ENCODE peak calls at places on chromosomes 2 and 18, in four cellular contexts. U is ovary, Y is K562, F is A549. L is an unnamed sample.

GRCh38 chr2:240898731-240899467 is 2.9 kb upstream of the MAB21L4 start:
- DNase-seq in U (no peak), Y (no peak), F (no peak), L (no peak)

GRCh38 chr2:39743170-39743851 is 35.7 kb downstream of the THUMPD2 start:
- DNase-seq in U (no peak), Y (no peak), F (no peak), L (no peak)

GRCh38 chr18:40124107-40124506 is 1830.9 kb upstream of the PIK3C3 start:
- DNase-seq in U (no peak), Y (no peak), F (no peak), L (no peak)

GRCh38 chr2:222404126-222404891 is 20.0 kb upstream of the SGPP2 start:
- DNase-seq in U (no peak), Y (no peak), F (no peak), L (peak)

GRCh38 chr2:42072349-42073118 is 24.7 kb downstream of the PKDCC start:
- DNase-seq in U (peak), Y (no peak), F (no peak), L (peak)

GRCh38 chr2:26172866-26173595 is at the start of gene GAREM2:
- DNase-seq in U (no peak), Y (peak), F (no peak), L (no peak)

GRCh38 chr2:237601453-237602116 is 11.1 kb upstream of the RAB17 start:
- DNase-seq in U (no peak), Y (no peak), F (no peak), L (no peak)

GRCh38 chr2:74332550-74333174 is 10.6 kb downstream of the SLC4A5 start:
- DNase-seq in U (no peak), Y (no peak), F (no peak), L (no peak)

GRCh38 chr2:27223416-27223815 is 6.2 kb downstream of the CAD start:
- DNase-seq in U (no peak), Y (no peak), F (no peak), L (no peak)

GRCh38 chr2:88692187-88692586 is 714 bp downstream of the RPIA start:
- DNase-seq in U (peak), Y (peak), F (peak), L (peak)

GRCh38 chr2:53970095-53970897 is 497 bp downstream of the PSME4 start:
- DNase-seq in U (no peak), Y (peak), F (peak), L (no peak)

GRCh38 chr2:190512539-190513095 is 21.9 kb downstream of the NEMP2 start:
- DNase-seq in U (no peak), Y (no peak), F (no peak), L (no peak)

GRCh38 chr2:98716786-98717185 is 14.1 kb downstream of the MGAT4A start:
- DNase-seq in U (no peak), Y (no peak), F (no peak), L (no peak)
- TF ChIP-seq EP300 in U (no peak), Y (no peak), F (no peak), L (no peak)

GRCh38 chr2:28389399-28390240 is 3.0 kb upstream of the FOSL2 start:
- DNase-seq in U (no peak), Y (peak), F (no peak), L (no peak)
- TF ChIP-seq EP300 in U (peak), Y (no peak), F (no peak), L (no peak)

GRCh38 chr2:44691174-44691785 is 250.2 kb upstream of the SIX3 start:
- DNase-seq in U (no peak), Y (no peak), F (no peak), L (no peak)
- TF ChIP-seq EP300 in U (no peak), Y (no peak), F (no peak), L (no peak)

GRCh38 chr2:9191044-9191481 is 15.5 kb upstream of the ASAP2 start:
- DNase-seq in U (peak), Y (no peak), F (peak), L (peak)
- TF ChIP-seq EP300 in U (no peak), Y (no peak), F (no peak), L (no peak)

DNA sequence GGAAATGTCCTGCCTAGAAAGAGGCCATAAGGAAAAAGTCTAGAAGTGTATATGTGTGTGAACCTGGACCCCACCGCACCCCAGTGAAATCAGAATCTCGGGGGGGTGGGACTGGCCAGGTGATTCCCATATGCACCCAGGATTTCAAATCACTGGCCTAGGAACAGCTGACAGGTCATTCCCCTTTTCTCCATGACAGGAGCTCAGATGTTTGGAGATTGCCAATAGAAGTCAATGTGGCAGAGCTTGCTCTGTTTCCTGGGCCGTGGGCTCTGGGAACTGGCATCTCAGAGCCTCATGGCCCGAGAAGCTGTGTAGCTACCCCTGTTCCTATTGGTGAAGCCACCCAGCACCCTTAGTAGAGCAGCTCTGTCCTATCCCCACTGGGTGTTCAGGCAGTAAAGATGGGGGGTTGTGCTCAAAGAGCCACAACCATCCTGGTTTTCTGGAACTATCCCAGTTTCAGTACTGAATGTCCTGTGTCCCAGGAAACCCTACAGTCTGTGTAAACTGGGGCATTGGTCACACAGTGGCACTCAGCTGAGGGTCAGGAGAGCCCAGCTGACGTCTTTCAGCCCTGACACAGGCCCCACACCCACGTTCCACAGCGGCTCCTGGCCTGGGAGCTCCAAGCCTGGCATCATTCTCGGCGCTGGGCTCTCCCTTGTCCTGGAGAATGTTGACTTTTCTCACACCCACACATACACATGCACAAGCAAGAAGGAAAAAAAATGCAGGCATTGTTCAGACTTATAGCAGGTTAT is 18.9 kb downstream of the GNLY start:
- DNase-seq in U (no peak), Y (no peak), F (peak), L (peak)
- TF ChIP-seq EP300 in U (no peak), Y (no peak), F (no peak), L (peak)

DNA sequence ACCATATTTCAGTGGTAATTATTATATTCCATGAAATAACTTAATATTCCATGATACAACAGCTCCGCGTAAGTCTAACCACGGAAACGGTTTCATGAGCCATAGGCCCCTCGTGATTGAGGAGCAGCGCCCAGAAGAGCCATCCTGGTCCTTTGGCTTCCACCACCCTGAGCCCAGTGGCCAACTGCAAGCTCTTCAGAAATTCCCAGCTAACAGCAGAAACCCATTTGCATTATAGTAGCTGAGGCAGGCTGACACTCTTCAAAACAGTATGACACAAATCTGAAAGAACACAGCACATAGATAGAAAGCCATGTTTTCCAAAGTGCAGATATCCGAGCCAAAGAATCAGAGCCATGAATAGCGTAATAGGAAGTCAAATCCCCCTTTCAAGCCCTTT is 120.9 kb upstream of the NFATC1 start:
- DNase-seq in U (no peak), Y (no peak), F (no peak), L (no peak)
- TF ChIP-seq EP300 in U (no peak), Y (no peak), F (no peak), L (no peak)

GRCh38 chr2:46296840-46297545 is at the start of gene EPAS1:
- DNase-seq in U (peak), Y (peak), F (peak), L (peak)

GRCh38 chr2:46297546-46298271 is 502 bp downstream of the EPAS1 start:
- DNase-seq in U (peak), Y (peak), F (peak), L (peak)

GRCh38 chr2:46294185-46294836 is 2.9 kb upstream of the EPAS1 start:
- DNase-seq in U (no peak), Y (peak), F (peak), L (no peak)

GRCh38 chr2:46298272-46298521 is 990 bp downstream of the EPAS1 start:
- DNase-seq in U (no peak), Y (no peak), F (no peak), L (peak)

GRCh38 chr2:46296216-46296839 is 879 bp upstream of the EPAS1 start:
- DNase-seq in U (peak), Y (no peak), F (peak), L (peak)
- TF ChIP-seq EP300 in U (no peak), Y (no peak), F (no peak), L (no peak)

GRCh38 chr2:228329279-228329678 is 147.8 kb upstream of the SPHKAP start:
- DNase-seq in U (no peak), Y (no peak), F (no peak), L (no peak)
- TF ChIP-seq EP300 in U (no peak), Y (no peak), F (no peak), L (no peak)

GRCh38 chr2:227818569-227819397 is 5.1 kb downstream of the CCL20 start:
- DNase-seq in U (no peak), Y (no peak), F (peak), L (peak)

GRCh38 chr2:227815066-227815465 is 1.4 kb downstream of the CCL20 start:
- DNase-seq in U (no peak), Y (no peak), F (no peak), L (no peak)

GRCh38 chr2:227817940-227818568 is 4.4 kb downstream of the CCL20 start:
- DNase-seq in U (peak), Y (no peak), F (peak), L (peak)

GRCh38 chr2:227817336-227817735 is 3.7 kb downstream of the CCL20 start:
- DNase-seq in U (no peak), Y (no peak), F (no peak), L (no peak)

GRCh38 chr2:227816507-227817274 is 3.0 kb downstream of the CCL20 start:
- DNase-seq in U (no peak), Y (no peak), F (peak), L (no peak)
- TF ChIP-seq EP300 in U (no peak), Y (no peak), F (no peak), L (no peak)

DNA sequence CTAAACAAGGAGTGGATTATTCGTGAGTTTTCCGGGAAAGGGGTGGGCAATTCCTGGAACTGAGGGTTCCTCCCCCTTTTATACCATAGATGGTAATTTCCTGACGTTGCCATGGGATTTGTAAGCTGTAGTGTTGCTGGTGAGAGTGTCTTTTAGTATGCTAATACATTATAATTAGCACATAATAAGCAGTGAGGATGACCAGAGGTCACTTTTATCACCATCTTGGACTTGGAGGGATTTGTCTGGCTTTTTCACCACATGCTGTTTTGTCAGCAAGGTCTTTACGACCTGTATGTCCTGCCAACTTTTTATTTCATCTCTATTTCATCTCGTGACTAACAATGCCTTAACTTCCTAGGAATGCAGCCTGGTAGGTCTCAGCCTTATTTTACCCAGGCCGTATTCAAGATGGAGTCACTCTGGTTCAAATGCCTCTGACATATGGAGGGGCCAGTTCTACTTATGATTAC is 124.8 kb upstream of the B3GNT2 start:
- DNase-seq in U (no peak), Y (no peak), F (no peak), L (no peak)
- TF ChIP-seq EP300 in U (no peak), Y (no peak), F (no peak), L (no peak)